ENCODE peak calls at places on chromosomes 5 and 9, in eight cellular contexts. F is right lobe of liver; Z is H7; J is iPS DF 6.9; M is AG10803; U is effector memory CD4-positive, alpha-beta T cell; W is PC-3; R is breast epithelium. C is an unnamed sample.
A peak's percentile ranks its signal among the peaks of the same experiment; 100 is the strongest.

GRCh38 chr5:126450388-126450787 is 27.2 kb downstream of the GRAMD2B start:
- DNase-seq in F (no peak), Z (no peak), J (no peak), M (no peak), U (no peak), W (no peak), R (no peak), C (peak; percentile 45)

GRCh38 chr5:122163151-122164069 is 34.1 kb downstream of the ZNF474 start:
- DNase-seq in F (no peak), Z (peak; percentile 41), J (no peak), M (peak; percentile 98), U (no peak), W (peak; percentile 71), R (no peak), C (peak; percentile 85)

GRCh38 chr9:129347323-129348120 is 169.5 kb upstream of the IER5L start:
- DNase-seq in F (no peak), Z (peak; percentile 43), J (no peak), M (peak; percentile 78), U (no peak), W (no peak), R (no peak), C (peak; percentile 80)

GRCh38 chr5:54832066-54832465 is 153.3 kb downstream of the ESM1 start:
- DNase-seq in F (no peak), Z (no peak), J (no peak), M (peak; percentile 77), U (no peak), W (no peak), R (no peak), C (peak; percentile 35)

GRCh38 chr9:124770359-124771020 is 621 bp downstream of the NR6A1 start:
- DNase-seq in F (peak; percentile 49), Z (peak; percentile 93), J (no peak), M (no peak), U (no peak), W (no peak), R (no peak), C (no peak)

GRCh38 chr5:150263801-150264621 is 25.6 kb downstream of the CAMK2A start:
- DNase-seq in F (peak; percentile 52), Z (peak; percentile 53), J (no peak), M (peak; percentile 85), U (no peak), W (peak; percentile 100), R (peak; percentile 72), C (peak; percentile 85)

GRCh38 chr9:114006155-114006550 is 71.9 kb downstream of the AMBP start:
- DNase-seq in F (no peak), Z (no peak), J (no peak), M (no peak), U (no peak), W (no peak), R (peak; percentile 2), C (no peak)

GRCh38 chr5:151095341-151096000 is 14.6 kb upstream of the TNIP1 start:
- DNase-seq in F (no peak), Z (no peak), J (no peak), M (peak; percentile 51), U (no peak), W (no peak), R (no peak), C (no peak)

GRCh38 chr5:98941131-98941883 is 12.5 kb upstream of the CHD1 start:
- DNase-seq in F (no peak), Z (no peak), J (no peak), M (no peak), U (no peak), W (no peak), R (no peak), C (no peak)

GRCh38 chr9:87760534-87760933 is 34.6 kb downstream of the CTSL start:
- DNase-seq in F (no peak), Z (no peak), J (no peak), M (no peak), U (no peak), W (no peak), R (no peak), C (no peak)

GRCh38 chr5:60473654-60474053 is 226.3 kb downstream of the DEPDC1B start:
- DNase-seq in F (no peak), Z (no peak), J (no peak), M (no peak), U (no peak), W (no peak), R (no peak), C (no peak)

GRCh38 chr5:136018814-136019777 is 9.7 kb upstream of the TGFBI start:
- DNase-seq in F (peak; percentile 62), Z (no peak), J (no peak), M (peak; percentile 99), U (no peak), W (no peak), R (no peak), C (peak; percentile 99)

GRCh38 chr5:175491223-175491622 is 12.9 kb downstream of the SFXN1 start:
- DNase-seq in F (no peak), Z (no peak), J (no peak), M (no peak), U (no peak), W (no peak), R (no peak), C (no peak)

GRCh38 chr9:16213781-16214515 is 656.5 kb downstream of the BNC2 start:
- DNase-seq in F (peak; percentile 74), Z (no peak), J (no peak), M (peak; percentile 93), U (no peak), W (peak; percentile 93), R (no peak), C (peak; percentile 98)

GRCh38 chr9:135521608-135522095 is 412 bp downstream of the LCN1 start:
- DNase-seq in F (no peak), Z (no peak), J (no peak), M (no peak), U (no peak), W (no peak), R (no peak), C (no peak)

GRCh38 chr5:17785774-17786173 is 151.5 kb downstream of the TAF11L14 start:
- DNase-seq in F (no peak), Z (peak; percentile 49), J (peak; percentile 25), M (no peak), U (no peak), W (no peak), R (no peak), C (no peak)

GRCh38 chr9:8270235-8270634 is 470.7 kb upstream of the DMAC1 start:
- DNase-seq in F (no peak), Z (no peak), J (no peak), M (no peak), U (no peak), W (no peak), R (no peak), C (no peak)

GRCh38 chr9:33465596-33466564 is 7.8 kb downstream of the NOL6 start:
- DNase-seq in F (no peak), Z (peak; percentile 28), J (no peak), M (no peak), U (no peak), W (no peak), R (no peak), C (no peak)

DNA sequence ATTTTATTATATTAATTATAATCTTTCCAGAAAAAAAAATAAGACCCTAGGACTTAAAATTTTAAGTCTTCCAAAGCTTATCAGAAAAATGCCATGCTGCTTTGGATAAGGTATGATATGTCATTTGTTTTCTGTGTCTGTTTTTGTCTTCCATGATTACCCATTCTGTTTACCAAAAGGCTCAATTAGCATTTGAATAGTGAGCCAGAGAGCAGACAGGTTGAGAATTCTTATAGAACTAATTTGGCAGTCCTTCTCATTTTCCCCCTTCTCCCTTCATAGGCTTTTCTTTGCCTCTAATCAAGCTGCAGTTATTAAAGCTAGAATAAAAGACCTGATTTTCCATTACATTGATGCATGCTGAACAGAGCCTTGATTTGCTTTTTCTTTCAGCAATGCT is 993.0 kb downstream of the MAT2B start:
- DNase-seq in F (no peak), Z (no peak), J (no peak), M (no peak), U (no peak), W (no peak), R (no peak), C (no peak)
- H3K4me3 ChIP-seq in F (no peak overlapping the region), Z (no peak overlapping the region), J (no peak overlapping the region), M (no peak overlapping the region), U (no peak overlapping the region), W (no peak overlapping the region), R (no peak overlapping the region), C (no peak overlapping the region)

GRCh38 chr5:158812381-158812780 is 287.3 kb downstream of the EBF1 start:
- DNase-seq in F (no peak), Z (no peak), J (no peak), M (no peak), U (no peak), W (no peak), R (no peak), C (no peak)
- H3K4me3 ChIP-seq in F (no peak overlapping the region), Z (no peak overlapping the region), J (no peak overlapping the region), M (no peak overlapping the region), U (no peak overlapping the region), W (no peak overlapping the region), R (no peak overlapping the region), C (no peak overlapping the region)

DNA sequence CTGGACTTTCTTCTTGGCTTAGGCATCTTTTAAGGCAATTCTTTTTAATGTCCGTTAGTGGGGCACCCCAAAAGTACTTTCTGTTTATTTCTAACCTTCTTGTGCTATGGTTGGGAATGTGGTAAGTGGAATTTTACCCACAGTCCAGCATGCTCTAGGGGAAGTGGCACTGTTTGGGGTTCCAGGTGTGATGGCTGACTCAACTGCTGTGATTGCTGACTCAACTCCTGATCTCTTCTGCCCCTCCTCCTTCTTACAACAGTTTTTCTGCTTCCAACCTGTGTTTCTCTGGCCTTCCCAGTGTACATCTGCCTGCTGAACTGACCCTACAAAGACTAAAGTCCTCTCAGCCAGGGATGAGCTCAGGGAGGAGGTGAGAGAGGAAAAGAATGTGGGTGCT is 72.4 kb downstream of the C5orf15 start:
- DNase-seq in F (no peak), Z (no peak), J (no peak), M (no peak), U (no peak), W (peak; percentile 32), R (no peak), C (no peak)
- H3K4me3 ChIP-seq in F (no peak overlapping the region), Z (no peak overlapping the region), J (no peak overlapping the region), M (no peak overlapping the region), U (no peak overlapping the region), W (no peak overlapping the region), R (no peak overlapping the region), C (no peak overlapping the region)

DNA sequence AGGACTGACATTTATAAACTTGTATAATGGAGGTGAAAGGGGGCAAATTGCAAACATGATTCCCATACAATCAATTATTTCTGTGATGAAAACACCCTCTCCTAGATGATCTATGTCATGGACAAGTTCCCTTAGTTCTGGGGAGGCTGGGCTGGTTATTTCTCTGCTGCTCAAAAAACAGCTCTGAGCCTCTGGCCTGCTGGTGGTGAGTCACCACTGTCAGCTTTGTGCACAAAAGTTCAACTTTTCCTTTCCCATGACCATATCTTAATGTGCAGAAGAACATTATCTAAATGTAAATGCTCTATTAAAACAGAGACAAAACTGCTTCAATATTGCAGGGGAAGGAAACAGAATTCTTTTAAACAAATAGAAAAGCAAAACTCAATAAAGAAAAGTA is 85.0 kb downstream of the HMHB1 start:
- DNase-seq in F (no peak), Z (no peak), J (no peak), M (peak; percentile 35), U (no peak), W (peak; percentile 49), R (no peak), C (peak; percentile 80)
- H3K4me3 ChIP-seq in F (no peak overlapping the region), Z (no peak overlapping the region), J (no peak overlapping the region), M (no peak overlapping the region), U (no peak overlapping the region), W (no peak overlapping the region), R (no peak overlapping the region), C (no peak overlapping the region)